ENCODE peak calls at places on chromosome 18, in ten cellular contexts. R is activated CD4-positive, CD25-positive, alpha-beta regulatory T cell treated with anti-CD3 and anti-CD28 coated beads, Interleukin-2, amount 50 U/mL, for 72 hours; D is NCI-H1092 treated with DMSO at 0.1 percent for 48 hours; I is IMR-90; F is A172; M is NCI-H1930; O is nucleus accumbens; H is sigmoid colon; Z is brain microvascular endothelial cell; K is GM13977. X is an unnamed sample.

GRCh38 chr18:61702007-61702406 is 190.8 kb downstream of the RNF152 start:
- DNase-seq in R (no peak), D (no peak), I (peak; percentile 89), F (no peak), M (no peak), O (no peak), H (no peak), Z (peak; percentile 49), K (no peak), X (peak; percentile 83)

GRCh38 chr18:55321268-55322175 is 266.5 kb downstream of the TCF4 start:
- DNase-seq in R (peak; percentile 37), D (peak; percentile 95), I (peak; percentile 89), F (peak; percentile 64), M (no peak), O (peak; percentile 82), H (peak; percentile 95), Z (peak; percentile 91), K (peak; percentile 30), X (peak; percentile 93)

GRCh38 chr18:8706545-8706980 is 1.2 kb downstream of the MTCL1 start:
- DNase-seq in R (peak; percentile 32), D (no peak), I (peak; percentile 16), F (no peak), M (no peak), O (no peak), H (peak; percentile 65), Z (no peak), K (peak; percentile 55), X (no peak)

GRCh38 chr18:79682896-79683625 is 3.5 kb downstream of the CTDP1 start:
- DNase-seq in R (no peak), D (no peak), I (no peak), F (no peak), M (no peak), O (no peak), H (no peak), Z (no peak), K (peak; percentile 23), X (no peak)

GRCh38 chr18:47036298-47036874 is 965 bp upstream of the ELOA2 start:
- DNase-seq in R (no peak), D (peak; percentile 41), I (peak; percentile 28), F (peak; percentile 18), M (peak; percentile 21), O (no peak), H (no peak), Z (peak; percentile 36), K (peak; percentile 51), X (peak; percentile 15)

GRCh38 chr18:58556333-58557012 is 72.4 kb downstream of the ALPK2 start:
- DNase-seq in R (no peak), D (no peak), I (no peak), F (no peak), M (no peak), O (no peak), H (no peak), Z (no peak), K (no peak), X (no peak)

GRCh38 chr18:46723856-46724415 is 32.9 kb downstream of the ST8SIA5 start:
- DNase-seq in R (no peak), D (no peak), I (no peak), F (no peak), M (no peak), O (no peak), H (no peak), Z (no peak), K (no peak), X (no peak)

GRCh38 chr18:354003-354402 is 86.2 kb upstream of the THOC1 start:
- DNase-seq in R (no peak), D (no peak), I (no peak), F (no peak), M (no peak), O (no peak), H (no peak), Z (no peak), K (no peak), X (peak; percentile 44)

GRCh38 chr18:55244520-55244919 is 285.3 kb upstream of the CCDC68 start:
- DNase-seq in R (no peak), D (no peak), I (peak; percentile 32), F (no peak), M (no peak), O (no peak), H (no peak), Z (no peak), K (no peak), X (peak; percentile 60)

GRCh38 chr18:56804395-56804794 is 153.2 kb downstream of the WDR7 start:
- DNase-seq in R (no peak), D (no peak), I (no peak), F (no peak), M (no peak), O (no peak), H (no peak), Z (no peak), K (no peak), X (no peak)

GRCh38 chr18:77131100-77131651 is 1.4 kb downstream of the MBP start:
- DNase-seq in R (peak; percentile 52), D (no peak), I (no peak), F (no peak), M (no peak), O (no peak), H (peak; percentile 64), Z (peak; percentile 45), K (no peak), X (peak; percentile 57)

GRCh38 chr18:23502516-23503037 is 734 bp upstream of the RMC1 start:
- DNase-seq in R (no peak), D (peak; percentile 66), I (no peak), F (no peak), M (no peak), O (no peak), H (no peak), Z (no peak), K (no peak), X (no peak)

GRCh38 chr18:76821875-76822509 is 365 bp upstream of the ZNF236 start:
- DNase-seq in R (peak; percentile 75), D (peak; percentile 60), I (peak; percentile 35), F (peak; percentile 6), M (peak; percentile 68), O (peak; percentile 73), H (peak; percentile 83), Z (no peak), K (peak; percentile 89), X (peak; percentile 50)

GRCh38 chr18:46915800-46916550 is 1.3 kb downstream of the PIAS2 start:
- DNase-seq in R (no peak), D (peak; percentile 9), I (peak; percentile 4), F (no peak), M (no peak), O (no peak), H (no peak), Z (no peak), K (no peak), X (peak; percentile 2)

GRCh38 chr18:73908323-73908722 is 239.3 kb downstream of the FBXO15 start:
- DNase-seq in R (no peak), D (no peak), I (peak; percentile 52), F (peak; percentile 0), M (no peak), O (no peak), H (no peak), Z (peak; percentile 25), K (no peak), X (peak; percentile 53)

GRCh38 chr18:3661989-3662388 is 212.0 kb downstream of the TGIF1 start:
- DNase-seq in R (no peak), D (no peak), I (no peak), F (no peak), M (no peak), O (no peak), H (no peak), Z (no peak), K (no peak), X (no peak)

GRCh38 chr18:12255626-12256026 is 1.5 kb downstream of the CIDEA start:
- DNase-seq in R (no peak), D (no peak), I (peak; percentile 42), F (peak; percentile 41), M (no peak), O (no peak), H (no peak), Z (peak; percentile 48), K (no peak), X (no peak)

GRCh38 chr18:22977847-22978701 is 44.9 kb downstream of the RBBP8 start:
- DNase-seq in R (no peak), D (no peak), I (peak; percentile 89), F (peak; percentile 82), M (no peak), O (no peak), H (no peak), Z (peak; percentile 75), K (peak; percentile 14), X (peak; percentile 84)

GRCh38 chr18:50297621-50298442 is 10.3 kb upstream of the CXXC1 start:
- DNase-seq in R (peak; percentile 75), D (peak; percentile 51), I (peak; percentile 61), F (no peak), M (peak; percentile 60), O (peak; percentile 15), H (peak; percentile 85), Z (peak; percentile 79), K (peak; percentile 91), X (peak; percentile 73)

GRCh38 chr18:57497372-57498294 is 62.5 kb downstream of the ONECUT2 start:
- DNase-seq in R (no peak), D (no peak), I (peak; percentile 24), F (peak; percentile 62), M (no peak), O (no peak), H (no peak), Z (no peak), K (no peak), X (peak; percentile 39)

GRCh38 chr18:9380571-9381390 is 46.2 kb downstream of the TWSG1 start:
- DNase-seq in R (no peak), D (peak; percentile 86), I (peak; percentile 62), F (no peak), M (peak; percentile 96), O (no peak), H (no peak), Z (peak; percentile 6), K (no peak), X (peak; percentile 63)

GRCh38 chr18:55406374-55407045 is 181.5 kb downstream of the TCF4 start:
- DNase-seq in R (no peak), D (peak; percentile 98), I (no peak), F (peak; percentile 4), M (peak; percentile 40), O (peak; percentile 63), H (no peak), Z (no peak), K (no peak), X (no peak)

GRCh38 chr18:32378705-32379104 is 92.0 kb downstream of the GAREM1 start:
- DNase-seq in R (no peak), D (peak; percentile 90), I (peak; percentile 90), F (no peak), M (no peak), O (no peak), H (no peak), Z (peak; percentile 58), K (no peak), X (peak; percentile 78)

GRCh38 chr18:26085056-26085455 is 5.4 kb downstream of the SS18 start:
- DNase-seq in R (no peak), D (no peak), I (no peak), F (no peak), M (no peak), O (no peak), H (no peak), Z (no peak), K (no peak), X (no peak)

GRCh38 chr18:44651453-44651852 is 29.2 kb upstream of the SETBP1 start:
- DNase-seq in R (no peak), D (no peak), I (peak; percentile 54), F (peak; percentile 66), M (no peak), O (no peak), H (no peak), Z (peak; percentile 89), K (no peak), X (peak; percentile 99)

GRCh38 chr18:49572935-49573334 is 11.1 kb downstream of the LIPG start:
- DNase-seq in R (no peak), D (no peak), I (no peak), F (no peak), M (no peak), O (no peak), H (no peak), Z (no peak), K (no peak), X (no peak)

GRCh38 chr18:60130289-60130688 is 230.5 kb downstream of the PMAIP1 start:
- DNase-seq in R (no peak), D (no peak), I (no peak), F (no peak), M (no peak), O (no peak), H (no peak), Z (no peak), K (no peak), X (no peak)

GRCh38 chr18:31738460-31739407 is 21.9 kb downstream of the SLC25A52 start:
- DNase-seq in R (no peak), D (no peak), I (no peak), F (peak; percentile 45), M (no peak), O (no peak), H (no peak), Z (no peak), K (no peak), X (no peak)

X was measured in fibroblast of the aortic adventitia.